ENCODE peak calls at places on chromosomes 1 and 21, in five cellular contexts. L, R, J, A and M are unnamed samples.

GRCh38 chr1:64686828-64687724 is 57.8 kb upstream of the RAVER2 start:
- DNase-seq in L (no peak), R (peak), J (peak), A (peak), M (peak)

GRCh38 chr1:247614625-247615024 is 9.2 kb downstream of the OR2G3 start:
- DNase-seq in L (no peak), R (no peak), J (no peak), A (no peak), M (no peak)

GRCh38 chr1:17207046-17207445 is 2.1 kb downstream of the PADI1 start:
- DNase-seq in L (no peak), R (no peak), J (no peak), A (no peak), M (peak)

GRCh38 chr1:206706298-206706791 is 21.6 kb downstream of the MAPKAPK2 start:
- DNase-seq in L (no peak), R (no peak), J (peak), A (no peak), M (no peak)

GRCh38 chr1:233722212-233722979 is 108.5 kb downstream of the KCNK1 start:
- DNase-seq in L (no peak), R (no peak), J (no peak), A (no peak), M (no peak)

GRCh38 chr21:36375994-36376393 is 9.2 kb upstream of the CHAF1B start:
- DNase-seq in L (no peak), R (no peak), J (no peak), A (no peak), M (no peak)

GRCh38 chr1:24745711-24746582 is 700 bp downstream of the CLIC4 start:
- DNase-seq in L (no peak), R (peak), J (peak), A (peak), M (peak)

GRCh38 chr1:37734629-37735591 is 30.0 kb downstream of the EPHA10 start:
- DNase-seq in L (no peak), R (no peak), J (no peak), A (no peak), M (no peak)

GRCh38 chr1:166902279-166902678 is 26.2 kb upstream of the TADA1 start:
- DNase-seq in L (no peak), R (no peak), J (no peak), A (no peak), M (peak)

GRCh38 chr1:26711777-26712176 is 16.0 kb downstream of the ARID1A start:
- DNase-seq in L (no peak), R (no peak), J (no peak), A (no peak), M (no peak)

GRCh38 chr1:23790696-23791433 is at the start of gene LYPLA2:
- DNase-seq in L (peak), R (peak), J (peak), A (peak), M (peak)

GRCh38 chr1:115222616-115223402 is 115.2 kb downstream of the NGF start:
- DNase-seq in L (no peak), R (no peak), J (no peak), A (no peak), M (no peak)

GRCh38 chr1:17661546-17662157 is 93.5 kb upstream of the ACTL8 start:
- DNase-seq in L (peak), R (peak), J (no peak), A (peak), M (peak)

GRCh38 chr1:66687333-66687732 is 64.9 kb upstream of the DYNLT5 start:
- DNase-seq in L (no peak), R (no peak), J (no peak), A (no peak), M (no peak)

GRCh38 chr1:27451346-27451745 is 38.6 kb downstream of the WASF2 start:
- DNase-seq in L (no peak), R (no peak), J (no peak), A (no peak), M (no peak)

GRCh38 chr1:162856260-162856659 is 4.7 kb downstream of the CCDC190 start:
- DNase-seq in L (no peak), R (no peak), J (no peak), A (no peak), M (peak)

GRCh38 chr21:44626262-44626661 is 631 bp upstream of the KRTAP10-9 start:
- DNase-seq in L (no peak), R (no peak), J (no peak), A (peak), M (no peak)

GRCh38 chr21:44427241-44428120 is 27.8 kb upstream of the LRRC3 start:
- DNase-seq in L (peak), R (no peak), J (no peak), A (no peak), M (no peak)

GRCh38 chr1:109312246-109312645 is 5.4 kb upstream of the MYBPHL start:
- DNase-seq in L (no peak), R (no peak), J (peak), A (no peak), M (no peak)

GRCh38 chr1:232377494-232377770 is 252.5 kb downstream of the SIPA1L2 start:
- DNase-seq in L (no peak), R (no peak), J (no peak), A (no peak), M (peak)

GRCh38 chr1:6367381-6368007 is 26.1 kb downstream of the ACOT7 start:
- DNase-seq in L (no peak), R (no peak), J (peak), A (no peak), M (no peak)

GRCh38 chr1:9691108-9691445 is 39.5 kb downstream of the PIK3CD start:
- DNase-seq in L (no peak), R (no peak), J (no peak), A (no peak), M (no peak)

GRCh38 chr1:236677641-236678235 is 8.6 kb upstream of the ACTN2 start:
- DNase-seq in L (no peak), R (no peak), J (no peak), A (no peak), M (no peak)

GRCh38 chr1:183901748-183902341 is 96.9 kb downstream of the RGL1 start:
- DNase-seq in L (no peak), R (no peak), J (no peak), A (no peak), M (no peak)

GRCh38 chr1:17509320-17509719 is 30.2 kb upstream of the ARHGEF10L start:
- DNase-seq in L (no peak), R (no peak), J (no peak), A (no peak), M (no peak)

GRCh38 chr21:44686000-44686781 is 4.2 kb upstream of the KRTAP12-1 start:
- DNase-seq in L (no peak), R (no peak), J (no peak), A (no peak), M (no peak)

GRCh38 chr1:43979528-43980254 is 681 bp downstream of the B4GALT2 start:
- DNase-seq in L (no peak), R (no peak), J (no peak), A (peak), M (peak)

GRCh38 chr1:60974973-60975372 is 107.4 kb upstream of the NFIA start:
- DNase-seq in L (no peak), R (no peak), J (no peak), A (no peak), M (no peak)

GRCh38 chr1:42928859-42929258 is 29.8 kb downstream of the SLC2A1 start:
- DNase-seq in L (no peak), R (no peak), J (no peak), A (no peak), M (no peak)

GRCh38 chr1:186945146-186945545 is 116.4 kb downstream of the PLA2G4A start:
- DNase-seq in L (no peak), R (no peak), J (no peak), A (no peak), M (no peak)

GRCh38 chr1:94667716-94668282 is 126.2 kb upstream of the F3 start:
- DNase-seq in L (no peak), R (no peak), J (no peak), A (no peak), M (no peak)

GRCh38 chr1:17011439-17012307 is at the start of gene ATP13A2:
- DNase-seq in L (peak), R (peak), J (peak), A (peak), M (peak)

GRCh38 chr1:23103001-23103879 is 65.4 kb downstream of the LUZP1 start:
- DNase-seq in L (no peak), R (no peak), J (no peak), A (peak), M (peak)

GRCh38 chr1:157135070-157135469 is 3.1 kb downstream of the ETV3 start:
- DNase-seq in L (no peak), R (no peak), J (no peak), A (no peak), M (no peak)

GRCh38 chr1:8419861-8420260 is 101.9 kb downstream of the SLC45A1 start:
- DNase-seq in L (no peak), R (no peak), J (no peak), A (no peak), M (no peak)

GRCh38 chr1:153733970-153734369 is 6.1 kb downstream of the INTS3 start:
- DNase-seq in L (no peak), R (no peak), J (no peak), A (no peak), M (no peak)

GRCh38 chr1:216453777-216454176 is 30.5 kb upstream of the USH2A start:
- DNase-seq in L (no peak), R (no peak), J (no peak), A (no peak), M (no peak)

GRCh38 chr1:156077430-156077760 is 4.9 kb downstream of the MEX3A start:
- DNase-seq in L (no peak), R (no peak), J (no peak), A (no peak), M (no peak)